ENCODE peak calls at places on chromosomes 2 and 18, in nine cellular contexts. T, H, N, C, J, M, Y, L and A are unnamed samples.

GRCh38 chr2:229660951-229661350 is 53.4 kb downstream of the DNER start:
- DNase-seq in L (no peak), C (peak; percentile 6), Y (no peak), M (no peak), N (no peak), J (peak; percentile 10), H (no peak), T (no peak), A (no peak)

GRCh38 chr2:181857471-181857870 is 34.1 kb upstream of the ITPRID2 start:
- DNase-seq in M (no peak), L (no peak), H (no peak), C (peak; percentile 12), N (no peak), T (no peak), J (peak; percentile 27), Y (no peak), A (no peak)

GRCh38 chr2:190221438-190221837 is 98.2 kb downstream of the HIBCH start:
- DNase-seq in N (no peak), Y (no peak), T (peak; percentile 88), J (no peak), M (peak; percentile 80), H (no peak), L (no peak), C (no peak), A (no peak)

GRCh38 chr2:12932192-12932591 is 215.5 kb downstream of the TRIB2 start:
- DNase-seq in C (no peak), T (no peak), M (no peak), H (no peak), N (no peak), L (no peak), J (no peak), Y (no peak), A (no peak)

GRCh38 chr2:71685073-71685848 is 231.9 kb downstream of the DYSF start:
- DNase-seq in C (no peak), M (no peak), J (no peak), Y (no peak), N (peak; percentile 58), H (no peak), L (no peak), T (no peak), A (peak; percentile 46)

GRCh38 chr18:46771141-46771540 is 14.3 kb upstream of the ST8SIA5 start:
- DNase-seq in L (no peak), M (no peak), J (no peak), N (no peak), H (no peak), C (no peak), T (no peak), Y (no peak), A (no peak)

GRCh38 chr2:57720728-57721627 is 325.6 kb upstream of the VRK2 start:
- DNase-seq in J (peak; percentile 48), T (peak; percentile 23), N (no peak), H (no peak), L (no peak), M (peak; percentile 8), Y (peak; percentile 17), C (peak; percentile 59), A (no peak)

GRCh38 chr2:234444888-234445287 is 52.0 kb downstream of the ARL4C start:
- DNase-seq in J (no peak), T (peak; percentile 49), Y (peak; percentile 75), M (peak; percentile 45), N (no peak), C (peak; percentile 94), H (no peak), L (no peak), A (no peak)

GRCh38 chr2:16318474-16319195 is 347.0 kb downstream of the CYRIA start:
- DNase-seq in Y (no peak), J (no peak), C (no peak), T (peak; percentile 19), N (no peak), H (no peak), L (no peak), M (peak; percentile 14), A (no peak)

GRCh38 chr2:163692611-163693482 is 43.0 kb downstream of the FIGN start:
- DNase-seq in M (no peak), T (no peak), J (no peak), L (no peak), Y (no peak), H (no peak), C (peak; percentile 51), N (no peak), A (no peak)

GRCh38 chr2:97935719-97936161 is 60.0 kb downstream of the TMEM131 start:
- DNase-seq in M (no peak), T (no peak), Y (no peak), C (peak; percentile 92), N (no peak), H (no peak), L (no peak), J (peak; percentile 28), A (no peak)

GRCh38 chr18:23727707-23728493 is 38.6 kb downstream of the LAMA3 start:
- DNase-seq in N (no peak), H (no peak), M (no peak), Y (no peak), T (no peak), C (no peak), L (no peak), J (no peak), A (no peak)

GRCh38 chr2:203484266-203485112 is 50.6 kb downstream of the RAPH1 start:
- DNase-seq in Y (no peak), H (no peak), J (no peak), C (peak; percentile 52), N (no peak), T (peak; percentile 47), M (peak; percentile 38), L (no peak), A (no peak)

GRCh38 chr2:233163486-233164103 is 87.9 kb upstream of the ATG16L1 start:
- DNase-seq in H (no peak), N (no peak), L (no peak), T (no peak), Y (no peak), M (no peak), J (no peak), C (no peak), A (no peak)

GRCh38 chr18:8938817-8939216 is 163.7 kb upstream of the NDUFV2 start:
- DNase-seq in H (no peak), Y (no peak), M (no peak), C (no peak), T (no peak), L (no peak), N (no peak), J (no peak), A (no peak)

GRCh38 chr2:50492452-50492851 is 539.5 kb downstream of the NRXN1 start:
- DNase-seq in M (peak; percentile 14), H (no peak), N (peak; percentile 56), J (peak; percentile 35), Y (no peak), T (peak; percentile 38), L (no peak), C (peak; percentile 58), A (peak; percentile 25)

GRCh38 chr18:73669299-73669698 is 478.3 kb downstream of the FBXO15 start:
- DNase-seq in N (no peak), H (no peak), T (no peak), J (no peak), M (no peak), C (peak; percentile 90), L (no peak), Y (no peak), A (no peak)

GRCh38 chr2:222714361-222715256 is 43.2 kb downstream of the MOGAT1 start:
- DNase-seq in C (peak; percentile 82), J (no peak), H (no peak), L (no peak), Y (no peak), N (peak; percentile 77), T (peak; percentile 25), M (no peak), A (no peak)

GRCh38 chr18:7117390-7118355 is at the start of gene LAMA1:
- DNase-seq in T (no peak), Y (no peak), M (no peak), H (no peak), L (no peak), N (no peak), J (no peak), C (no peak), A (peak; percentile 18)

GRCh38 chr2:170929686-170930050 is 615 bp downstream of the GORASP2 start:
- DNase-seq in L (peak; percentile 36), C (peak; percentile 33), H (peak; percentile 80), Y (peak; percentile 65), N (peak; percentile 71), M (peak; percentile 68), J (no peak), T (peak; percentile 71), A (peak; percentile 87)

GRCh38 chr2:36695746-36696415 is 626 bp upstream of the VIT start:
- DNase-seq in J (no peak), M (no peak), H (no peak), T (no peak), C (peak; percentile 66), Y (no peak), L (no peak), N (no peak), A (no peak)

GRCh38 chr2:227308784-227309183 is 16.3 kb upstream of the MFF start:
- DNase-seq in N (no peak), T (no peak), C (no peak), Y (no peak), H (no peak), M (no peak), J (no peak), L (no peak), A (no peak)

GRCh38 chr2:8563814-8564474 is 117.9 kb upstream of the ID2 start:
- DNase-seq in J (no peak), L (no peak), C (no peak), M (peak; percentile 5), N (peak; percentile 28), T (no peak), H (no peak), Y (no peak), A (no peak)
- TF ChIP-seq CTCF in J (no peak), L (no peak), C (no peak), M (no peak), N (no peak), T (no peak), H (no peak), Y (no peak), A (no peak)

DNA sequence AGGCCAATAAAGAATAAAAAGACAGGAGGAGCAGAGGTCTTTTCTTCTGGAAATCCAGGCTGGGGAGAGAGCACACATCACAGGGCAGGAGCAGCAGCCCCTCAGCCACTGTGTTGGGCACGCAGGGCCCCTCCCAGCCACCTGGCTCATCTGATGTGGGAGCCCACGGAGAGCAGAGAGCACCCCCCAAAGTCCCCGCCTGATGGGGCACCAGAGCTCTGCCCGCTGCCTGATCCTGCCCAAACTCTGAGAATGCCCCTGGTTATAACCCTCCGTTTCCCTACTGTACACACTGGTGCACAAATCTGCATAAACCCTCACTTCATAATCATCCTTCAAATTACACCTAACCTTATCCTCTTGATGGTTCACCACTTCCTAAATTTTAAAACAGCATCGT is 111.3 kb downstream of the HDAC4 start:
- DNase-seq in T (no peak), M (peak; percentile 6), C (no peak), N (peak; percentile 61), Y (no peak), J (no peak), H (peak; percentile 29), L (no peak), A (no peak)
- H3K4me1 ChIP-seq in T (peaks cover 27% of the 10 kb centered on the region), M (peaks cover 95% of the 10 kb centered on the region), C (peaks cover 5% of the 10 kb centered on the region), N (peaks cover 100% of the 10 kb centered on the region), Y (peaks cover 50% of the 10 kb centered on the region), J (peaks cover 58% of the 10 kb centered on the region), H (peaks cover 53% of the 10 kb centered on the region), L (peaks cover 81% of the 10 kb centered on the region), A (no peaks in the 10 kb centered on the region)

GRCh38 chr2:62472321-62472720 is 33.7 kb downstream of the TMEM17 start:
- DNase-seq in M (no peak), C (no peak), N (no peak), J (no peak), H (no peak), T (no peak), L (no peak), Y (no peak), A (no peak)
- H3K4me3 ChIP-seq in M (no peak overlapping the region), C (no peak overlapping the region), N (no peak overlapping the region), J (no peak overlapping the region), H (no peak overlapping the region), T (no peak overlapping the region), L (no peak overlapping the region), Y (no peak overlapping the region), A (no peak overlapping the region)

GRCh38 chr18:22185298-22185697 is 15.9 kb downstream of the GATA6 start:
- DNase-seq in T (no peak), H (no peak), Y (no peak), J (no peak), M (no peak), N (no peak), C (no peak), L (peak; percentile 46), A (peak; percentile 65)
- TF ChIP-seq CTCF in T (no peak), H (no peak), Y (peak; percentile 41), J (no peak), M (no peak), N (no peak), C (no peak), L (peak; percentile 23), A (no peak)